ENCODE peak calls at places on chromosomes 13 and 19, in six cellular contexts. A is stimulated activated CD4-positive, alpha-beta T cell treated with anti-CD3 and anti-CD28 coated beads, Interleukin-4, amount 100 ng/mL, for 1 hour; X is GF-D8; Q is putamen; V is SW480; F is G401. T is an unnamed sample.
A peak's percentile ranks its signal among the peaks of the same experiment; 100 is the strongest.

GRCh38 chr13:26948353-26948752 is 187.8 kb upstream of the GPR12 start:
- DNase-seq in A (no peak), X (no peak), Q (no peak), V (no peak), F (no peak), T (no peak)

GRCh38 chr13:113652404-113653263 is 5.4 kb downstream of the ATP4B start:
- DNase-seq in A (no peak), X (no peak), Q (no peak), V (no peak), F (no peak), T (peak; percentile 51)

GRCh38 chr19:40460185-40460584 is 5.4 kb downstream of the BLVRB start:
- DNase-seq in A (no peak), X (no peak), Q (no peak), V (no peak), F (no peak), T (no peak)

GRCh38 chr13:75896271-75896670 is 260.1 kb downstream of the LMO7 start:
- DNase-seq in A (no peak), X (no peak), Q (no peak), V (no peak), F (no peak), T (no peak)

GRCh38 chr13:33761744-33762143 is 56.2 kb upstream of the RFC3 start:
- DNase-seq in A (no peak), X (no peak), Q (no peak), V (peak; percentile 43), F (peak; percentile 10), T (no peak)

GRCh38 chr19:2337329-2337707 is 8.8 kb downstream of the SPPL2B start:
- DNase-seq in A (no peak), X (no peak), Q (peak; percentile 65), V (peak; percentile 76), F (peak; percentile 57), T (no peak)

GRCh38 chr19:21084343-21084742 is 2.3 kb downstream of the ZNF714 start:
- DNase-seq in A (no peak), X (no peak), Q (peak; percentile 64), V (no peak), F (no peak), T (no peak)

GRCh38 chr19:31334101-31334848 is 15.0 kb downstream of the TSHZ3 start:
- DNase-seq in A (no peak), X (no peak), Q (no peak), V (peak; percentile 40), F (no peak), T (no peak)

GRCh38 chr13:44917589-44918322 is 71.5 kb downstream of the NUFIP1 start:
- DNase-seq in A (peak; percentile 92), X (peak; percentile 99), Q (peak; percentile 97), V (peak; percentile 94), F (peak; percentile 97), T (peak; percentile 97)

GRCh38 chr13:82480415-82480814 is 1401.9 kb downstream of the SLITRK1 start:
- DNase-seq in A (no peak), X (no peak), Q (no peak), V (no peak), F (no peak), T (no peak)

GRCh38 chr13:112575680-112576079 is 12.3 kb downstream of the TUBGCP3 start:
- DNase-seq in A (no peak), X (no peak), Q (no peak), V (no peak), F (no peak), T (no peak)

GRCh38 chr13:50466554-50466953 is 376.9 kb downstream of the DLEU7 start:
- DNase-seq in A (no peak), X (no peak), Q (no peak), V (no peak), F (no peak), T (no peak)

GRCh38 chr13:83183439-83184149 is 698.7 kb downstream of the SLITRK1 start:
- DNase-seq in A (no peak), X (no peak), Q (no peak), V (no peak), F (no peak), T (no peak)

GRCh38 chr19:55642153-55643002 is 1.1 kb upstream of the ZNF581 start:
- DNase-seq in A (no peak), X (no peak), Q (no peak), V (peak; percentile 63), F (peak; percentile 26), T (no peak)

GRCh38 chr19:15180451-15181390 is 20.1 kb downstream of the NOTCH3 start:
- DNase-seq in A (no peak), X (no peak), Q (no peak), V (peak; percentile 83), F (no peak), T (no peak)

GRCh38 chr13:108496364-108497215 is 132.8 kb upstream of the MYO16 start:
- DNase-seq in A (no peak), X (no peak), Q (no peak), V (no peak), F (no peak), T (no peak)

GRCh38 chr13:30071890-30072817 is 221.7 kb upstream of the UBL3 start:
- DNase-seq in A (no peak), X (no peak), Q (no peak), V (no peak), F (no peak), T (no peak)

GRCh38 chr19:6577410-6578125 is 13.4 kb downstream of the CD70 start:
- DNase-seq in A (no peak), X (no peak), Q (peak; percentile 18), V (peak; percentile 80), F (peak; percentile 12), T (no peak)

GRCh38 chr19:30076101-30076551 is 134.1 kb downstream of the URI1 start:
- DNase-seq in A (no peak), X (no peak), Q (no peak), V (no peak), F (no peak), T (peak; percentile 31)

GRCh38 chr19:4444765-4445741 is 12.5 kb downstream of the UBXN6 start:
- DNase-seq in A (no peak), X (no peak), Q (no peak), V (no peak), F (no peak), T (no peak)

GRCh38 chr19:11856568-11857264 is 8.2 kb downstream of the ZNF439 start:
- DNase-seq in A (no peak), X (no peak), Q (no peak), V (no peak), F (no peak), T (no peak)

GRCh38 chr19:51150627-51151026 is 8.5 kb downstream of the SIGLEC7 start:
- DNase-seq in A (no peak), X (no peak), Q (no peak), V (no peak), F (no peak), T (no peak)

GRCh38 chr13:50678464-50679162 is 164.9 kb downstream of the DLEU7 start:
- DNase-seq in A (no peak), X (no peak), Q (no peak), V (peak; percentile 99), F (no peak), T (no peak)

GRCh38 chr19:47002106-47002766 is 17.4 kb upstream of the NPAS1 start:
- DNase-seq in A (no peak), X (no peak), Q (no peak), V (peak; percentile 37), F (no peak), T (no peak)

GRCh38 chr19:18340990-18341868 is 831 bp downstream of the PGPEP1 start:
- DNase-seq in A (peak; percentile 66), X (peak; percentile 26), Q (no peak), V (peak; percentile 43), F (peak; percentile 33), T (peak; percentile 23)

GRCh38 chr13:43698743-43699142 is 88.0 kb downstream of the ENOX1 start:
- DNase-seq in A (no peak), X (no peak), Q (peak; percentile 51), V (no peak), F (no peak), T (no peak)

GRCh38 chr19:46232468-46232867 is 2.9 kb downstream of the IGFL1 start:
- DNase-seq in A (no peak), X (no peak), Q (no peak), V (no peak), F (no peak), T (no peak)

GRCh38 chr13:41411536-41411935 is 45.8 kb upstream of the RGCC start:
- DNase-seq in A (no peak), X (no peak), Q (peak; percentile 39), V (peak; percentile 48), F (peak; percentile 10), T (no peak)

GRCh38 chr19:54029930-54030490 is 33.7 kb downstream of the VSTM1 start:
- DNase-seq in A (peak; percentile 55), X (peak; percentile 33), Q (peak; percentile 53), V (peak; percentile 75), F (peak; percentile 44), T (peak; percentile 70)

GRCh38 chr19:17796013-17796837 is 1.3 kb downstream of the B3GNT3 start:
- DNase-seq in A (no peak), X (no peak), Q (no peak), V (peak; percentile 91), F (no peak), T (no peak)

GRCh38 chr19:32345261-32346207 is at the start of gene ZNF507:
- DNase-seq in A (peak; percentile 86), X (peak; percentile 13), Q (peak; percentile 78), V (peak; percentile 73), F (peak; percentile 67), T (no peak)

GRCh38 chr13:70841240-70842061 is 733.2 kb upstream of the KLHL1 start:
- DNase-seq in A (no peak), X (no peak), Q (no peak), V (no peak), F (no peak), T (no peak)

GRCh38 chr13:27658569-27658968 is 36.9 kb downstream of the POLR1D start:
- DNase-seq in A (no peak), X (no peak), Q (no peak), V (no peak), F (no peak), T (no peak)

GRCh38 chr19:58021541-58022282 is 12.1 kb upstream of the ZSCAN1 start:
- DNase-seq in A (peak; percentile 18), X (no peak), Q (peak; percentile 79), V (peak; percentile 27), F (peak; percentile 88), T (peak; percentile 75)

GRCh38 chr19:3224346-3225325 is at the start of gene CELF5:
- DNase-seq in A (peak; percentile 68), X (no peak), Q (peak; percentile 27), V (no peak), F (peak; percentile 64), T (no peak)

GRCh38 chr13:100668408-100668807 is 6.2 kb downstream of the TMTC4 start:
- DNase-seq in A (no peak), X (no peak), Q (no peak), V (no peak), F (no peak), T (no peak)